ENCODE peak calls at places on chromosomes 5 and 9, in eight cellular contexts. Z, E, W, D, A, Y, L and V are unnamed samples.

GRCh38 chr5:108381034-108381954 is 604 bp downstream of the FBXL17 start:
- DNase-seq in L (peak), W (no peak), D (peak), Z (peak), E (peak), Y (peak), A (peak), V (peak)

GRCh38 chr9:99078731-99079130 is 26.2 kb upstream of the TGFBR1 start:
- DNase-seq in W (no peak), A (no peak), Z (no peak), Y (no peak), D (no peak), E (no peak), L (no peak), V (no peak)

GRCh38 chr5:9785751-9786150 is 155.6 kb upstream of the TAS2R1 start:
- DNase-seq in W (no peak), Z (no peak), D (no peak), L (no peak), E (no peak), A (no peak), Y (no peak), V (no peak)

GRCh38 chr5:132096904-132097303 is 23.3 kb downstream of the CSF2 start:
- DNase-seq in W (no peak), Z (no peak), A (no peak), E (no peak), D (no peak), Y (no peak), L (no peak), V (no peak)

GRCh38 chr9:84138543-84138942 is 157.9 kb downstream of the RMI1 start:
- DNase-seq in Z (no peak), A (no peak), W (no peak), E (no peak), L (no peak), D (no peak), Y (no peak), V (no peak)

GRCh38 chr5:497090-497489 is 27.2 kb downstream of the SLC9A3 start:
- DNase-seq in Z (no peak), E (no peak), W (no peak), A (no peak), L (no peak), D (no peak), Y (no peak), V (no peak)

GRCh38 chr5:109585012-109585599 is 104.6 kb upstream of the MAN2A1 start:
- DNase-seq in W (no peak), L (no peak), E (no peak), D (no peak), Z (peak), Y (no peak), A (no peak), V (no peak)

GRCh38 chr9:134139081-134139480 is 3.2 kb downstream of the WDR5 start:
- DNase-seq in L (no peak), E (no peak), W (no peak), D (no peak), A (no peak), Y (no peak), Z (no peak), V (peak)

GRCh38 chr5:148972958-148973357 is 89.9 kb downstream of the SH3TC2 start:
- DNase-seq in Z (peak), W (peak), D (no peak), E (no peak), Y (no peak), A (no peak), L (no peak), V (no peak)

GRCh38 chr9:4366649-4367330 is 66.9 kb upstream of the GLIS3 start:
- DNase-seq in L (no peak), D (peak), Y (peak), Z (peak), A (no peak), W (peak), E (no peak), V (peak)

GRCh38 chr5:50623666-50624065 is 42.8 kb upstream of the PARP8 start:
- DNase-seq in L (no peak), Y (no peak), D (no peak), Z (no peak), E (no peak), W (no peak), A (no peak), V (no peak)

GRCh38 chr9:133977421-133978201 is 14.5 kb downstream of the VAV2 start:
- DNase-seq in Y (no peak), E (no peak), W (no peak), A (no peak), L (peak), Z (no peak), D (no peak), V (no peak)

GRCh38 chr9:5587024-5587423 is 41.9 kb upstream of the RIC1 start:
- DNase-seq in D (no peak), A (no peak), E (no peak), W (no peak), L (no peak), Y (no peak), Z (peak), V (no peak)

GRCh38 chr5:111495159-111495558 is 17.2 kb downstream of the STARD4 start:
- DNase-seq in E (no peak), Y (no peak), A (no peak), L (no peak), Z (no peak), W (no peak), D (no peak), V (no peak)

GRCh38 chr9:87675906-87676515 is 49.9 kb upstream of the CTSL start:
- DNase-seq in L (no peak), Z (no peak), Y (no peak), E (no peak), A (no peak), D (no peak), W (no peak), V (no peak)

GRCh38 chr9:20512636-20513035 is 109.7 kb downstream of the MLLT3 start:
- DNase-seq in Z (no peak), D (no peak), E (no peak), L (no peak), A (no peak), Y (no peak), W (no peak), V (no peak)

GRCh38 chr9:121902483-121903135 is 190.5 kb downstream of the TTLL11 start:
- DNase-seq in D (no peak), E (no peak), L (no peak), W (no peak), A (peak), Z (peak), Y (no peak), V (no peak)

GRCh38 chr5:36908544-36909260 is 32.1 kb downstream of the NIPBL start:
- DNase-seq in E (no peak), A (no peak), Y (no peak), Z (no peak), W (no peak), L (no peak), D (no peak), V (no peak)

GRCh38 chr5:33810491-33811120 is 81.2 kb downstream of the ADAMTS12 start:
- DNase-seq in L (no peak), Y (no peak), D (no peak), W (no peak), E (no peak), Z (no peak), A (no peak), V (no peak)

GRCh38 chr9:16642421-16643109 is 227.9 kb downstream of the BNC2 start:
- DNase-seq in A (no peak), L (no peak), W (no peak), D (no peak), Y (no peak), Z (no peak), E (no peak), V (no peak)

GRCh38 chr5:156819537-156819936 is 30.6 kb upstream of the PPP1R2B start:
- DNase-seq in D (no peak), L (no peak), W (no peak), Z (no peak), E (no peak), Y (no peak), A (no peak), V (no peak)

GRCh38 chr5:154829589-154830218 is 20.7 kb downstream of the FAXDC2 start:
- DNase-seq in A (no peak), Y (no peak), L (no peak), E (peak), D (peak), Z (peak), W (no peak), V (no peak)

GRCh38 chr5:157575096-157575872 is at the start of gene ADAM19:
- DNase-seq in W (peak), L (peak), D (peak), Y (no peak), E (no peak), Z (peak), A (peak), V (no peak)

GRCh38 chr9:98288876-98289275 is 33.4 kb upstream of the TBC1D2 start:
- DNase-seq in L (no peak), Z (no peak), Y (no peak), W (no peak), D (no peak), E (no peak), A (no peak), V (no peak)

GRCh38 chr9:7489018-7489417 is 310.6 kb downstream of the DMAC1 start:
- DNase-seq in L (peak), E (no peak), D (no peak), A (peak), Z (no peak), W (no peak), Y (no peak), V (no peak)

GRCh38 chr9:89137548-89138462 is 40.8 kb downstream of the SHC3 start:
- DNase-seq in E (no peak), D (no peak), Y (no peak), A (peak), W (peak), L (peak), Z (peak), V (no peak)

GRCh38 chr9:9920425-9920824 is 692.4 kb downstream of the PTPRD start:
- DNase-seq in Y (no peak), A (no peak), D (no peak), Z (no peak), W (no peak), E (no peak), L (no peak), V (no peak)

GRCh38 chr9:130414910-130415746 is 29.6 kb upstream of the ASS1 start:
- DNase-seq in D (no peak), Z (no peak), W (no peak), E (no peak), Y (no peak), L (no peak), A (no peak), V (no peak)

GRCh38 chr5:53568868-53569267 is 8.4 kb downstream of the NDUFS4 start:
- DNase-seq in W (no peak), L (no peak), Z (no peak), E (no peak), Y (no peak), D (no peak), A (no peak), V (no peak)

GRCh38 chr9:129166962-129167557 is 11.0 kb downstream of the IER5L start:
- DNase-seq in E (peak), W (peak), Z (peak), D (no peak), L (peak), Y (no peak), A (peak), V (no peak)

GRCh38 chr9:131633491-131634031 is 88.2 kb downstream of the PRRT1B start:
- DNase-seq in Z (no peak), W (no peak), D (no peak), E (no peak), A (no peak), L (no peak), Y (no peak), V (no peak)

GRCh38 chr5:3957658-3958057 is 362.0 kb downstream of the IRX1 start:
- DNase-seq in L (no peak), W (no peak), D (no peak), A (no peak), Z (no peak), E (no peak), Y (no peak), V (no peak)

GRCh38 chr5:100846722-100847121 is 56.4 kb downstream of the ST8SIA4 start:
- DNase-seq in A (no peak), Z (no peak), E (no peak), L (no peak), W (no peak), Y (no peak), D (no peak), V (no peak)

GRCh38 chr9:130908878-130909356 is 12.3 kb upstream of the QRFP start:
- DNase-seq in D (no peak), L (no peak), E (no peak), Y (no peak), W (no peak), Z (no peak), A (no peak), V (no peak)

GRCh38 chr5:56581426-56581825 is 233.9 kb upstream of the MAP3K1 start:
- DNase-seq in E (no peak), D (no peak), Z (no peak), L (no peak), W (no peak), Y (no peak), A (no peak), V (no peak)

GRCh38 chr9:112174223-112174964 is 703 bp downstream of the SUSD1 start:
- DNase-seq in D (peak), L (peak), Y (no peak), A (peak), E (peak), Z (peak), W (peak), V (no peak)

GRCh38 chr9:79969383-79969782 is 397.6 kb downstream of the TLE4 start:
- DNase-seq in Y (no peak), A (no peak), L (no peak), E (no peak), D (no peak), Z (no peak), W (no peak), V (no peak)

GRCh38 chr5:169757016-169757415 is 119.9 kb downstream of the DOCK2 start:
- DNase-seq in E (no peak), W (no peak), L (no peak), D (no peak), Z (no peak), Y (no peak), A (no peak), V (no peak)